ENCODE peak calls at places on chromosomes 11 and 22, in ten cellular contexts. R, U, N, F, V, W, S, T, Y and B are unnamed samples.

GRCh38 chr11:85961930-85962363 is 106.8 kb downstream of the CCDC83 start:
- DNase-seq in R (no peak), U (no peak), N (peak), F (no peak), V (no peak), W (no peak), S (no peak), T (no peak), Y (no peak), B (no peak)

GRCh38 chr11:119585038-119585666 is 143.8 kb downstream of the NECTIN1 start:
- DNase-seq in R (no peak), U (no peak), N (no peak), F (no peak), V (no peak), W (peak), S (no peak), T (no peak), Y (no peak), B (peak)

GRCh38 chr11:17542249-17542648 is 2.0 kb downstream of the USH1C start:
- DNase-seq in R (no peak), U (no peak), N (no peak), F (no peak), V (peak), W (no peak), S (no peak), T (no peak), Y (no peak), B (no peak)

GRCh38 chr11:134821422-134821821 is 409.4 kb upstream of the B3GAT1 start:
- DNase-seq in R (no peak), U (no peak), N (no peak), F (peak), V (no peak), W (no peak), S (no peak), T (no peak), Y (no peak), B (no peak)

GRCh38 chr11:9071694-9072093 is 19.7 kb downstream of the SCUBE2 start:
- DNase-seq in R (no peak), U (no peak), N (no peak), F (no peak), V (no peak), W (no peak), S (no peak), T (no peak), Y (no peak), B (no peak)

GRCh38 chr11:76208829-76209670 is 2.7 kb upstream of the WNT11 start:
- DNase-seq in R (peak), U (peak), N (peak), F (peak), V (peak), W (peak), S (no peak), T (no peak), Y (no peak), B (peak)

GRCh38 chr11:122192634-122193245 is 76.7 kb upstream of the BLID start:
- DNase-seq in R (no peak), U (peak), N (no peak), F (no peak), V (no peak), W (no peak), S (no peak), T (no peak), Y (no peak), B (no peak)

GRCh38 chr11:78659326-78660319 is 85.0 kb upstream of the NARS2 start:
- DNase-seq in R (no peak), U (no peak), N (no peak), F (no peak), V (no peak), W (no peak), S (no peak), T (no peak), Y (no peak), B (no peak)

GRCh38 chr11:119584193-119585037 is 144.6 kb downstream of the NECTIN1 start:
- DNase-seq in R (no peak), U (peak), N (peak), F (no peak), V (no peak), W (peak), S (peak), T (peak), Y (peak), B (peak)

GRCh38 chr22:36930041-36930935 is 16.9 kb downstream of the CSF2RB start:
- DNase-seq in R (no peak), U (peak), N (no peak), F (no peak), V (no peak), W (no peak), S (no peak), T (no peak), Y (no peak), B (no peak)

GRCh38 chr22:23286296-23286695 is 106.0 kb downstream of the BCR start:
- DNase-seq in R (no peak), U (no peak), N (no peak), F (no peak), V (no peak), W (no peak), S (no peak), T (no peak), Y (no peak), B (no peak)

GRCh38 chr11:61347916-61348461 is 13.7 kb downstream of the CYB561A3 start:
- DNase-seq in R (peak), U (no peak), N (peak), F (no peak), V (no peak), W (peak), S (no peak), T (no peak), Y (no peak), B (no peak)

GRCh38 chr11:64874308-64874707 is 4.1 kb downstream of the EHD1 start:
- DNase-seq in R (no peak), U (peak), N (no peak), F (no peak), V (no peak), W (no peak), S (no peak), T (no peak), Y (no peak), B (no peak)

GRCh38 chr22:42747701-42748513 is 27.2 kb upstream of the A4GALT start:
- DNase-seq in R (no peak), U (peak), N (peak), F (no peak), V (peak), W (no peak), S (no peak), T (no peak), Y (no peak), B (no peak)

GRCh38 chr11:62108017-62108750 is 15.6 kb upstream of the INCENP start:
- DNase-seq in R (peak), U (peak), N (peak), F (no peak), V (peak), W (peak), S (no peak), T (no peak), Y (peak), B (peak)

GRCh38 chr11:79906189-79906588 is 465.4 kb upstream of the TENM4 start:
- DNase-seq in R (no peak), U (no peak), N (no peak), F (no peak), V (no peak), W (no peak), S (no peak), T (no peak), Y (no peak), B (no peak)

GRCh38 chr11:91305402-91305801 is 919.2 kb upstream of the FAT3 start:
- DNase-seq in R (no peak), U (no peak), N (no peak), F (no peak), V (no peak), W (no peak), S (no peak), T (no peak), Y (no peak), B (no peak)

GRCh38 chr22:29000225-29000556 is 61.4 kb downstream of the C22orf31 start:
- DNase-seq in R (no peak), U (no peak), N (no peak), F (no peak), V (no peak), W (no peak), S (no peak), T (no peak), Y (no peak), B (no peak)

GRCh38 chr22:39325392-39325932 is 6.0 kb upstream of the RPL3 start:
- DNase-seq in R (no peak), U (no peak), N (no peak), F (no peak), V (no peak), W (no peak), S (no peak), T (no peak), Y (no peak), B (no peak)

GRCh38 chr11:74397531-74398243 is 546 bp downstream of the PGM2L1 start:
- DNase-seq in R (no peak), U (peak), N (peak), F (peak), V (peak), W (peak), S (peak), T (no peak), Y (no peak), B (no peak)

GRCh38 chr11:122267602-122268001 is 151.6 kb upstream of the BLID start:
- DNase-seq in R (no peak), U (no peak), N (peak), F (no peak), V (no peak), W (peak), S (no peak), T (peak), Y (peak), B (no peak)

GRCh38 chr11:65713212-65713969 is 1.3 kb downstream of the KAT5 start:
- DNase-seq in R (no peak), U (no peak), N (no peak), F (no peak), V (no peak), W (no peak), S (no peak), T (no peak), Y (no peak), B (no peak)

GRCh38 chr11:114346709-114347141 is 50.5 kb downstream of the NNMT start:
- DNase-seq in R (no peak), U (no peak), N (peak), F (no peak), V (no peak), W (peak), S (no peak), T (no peak), Y (no peak), B (no peak)

GRCh38 chr11:56841210-56841810 is 92.8 kb upstream of the OR9G4 start:
- DNase-seq in R (peak), U (peak), N (peak), F (peak), V (peak), W (peak), S (no peak), T (peak), Y (peak), B (peak)

GRCh38 chr22:28435271-28435825 is 244.3 kb downstream of the TTC28 start:
- DNase-seq in R (no peak), U (no peak), N (no peak), F (peak), V (no peak), W (no peak), S (no peak), T (no peak), Y (no peak), B (no peak)

GRCh38 chr22:24443668-24444067 is 16.3 kb downstream of the ADORA2A start:
- DNase-seq in R (no peak), U (no peak), N (no peak), F (no peak), V (no peak), W (no peak), S (no peak), T (no peak), Y (no peak), B (no peak)

GRCh38 chr11:63641727-63642126 is 27.5 kb upstream of the PLAAT3 start:
- DNase-seq in R (no peak), U (no peak), N (peak), F (no peak), V (no peak), W (no peak), S (no peak), T (no peak), Y (peak), B (no peak)

DNA sequence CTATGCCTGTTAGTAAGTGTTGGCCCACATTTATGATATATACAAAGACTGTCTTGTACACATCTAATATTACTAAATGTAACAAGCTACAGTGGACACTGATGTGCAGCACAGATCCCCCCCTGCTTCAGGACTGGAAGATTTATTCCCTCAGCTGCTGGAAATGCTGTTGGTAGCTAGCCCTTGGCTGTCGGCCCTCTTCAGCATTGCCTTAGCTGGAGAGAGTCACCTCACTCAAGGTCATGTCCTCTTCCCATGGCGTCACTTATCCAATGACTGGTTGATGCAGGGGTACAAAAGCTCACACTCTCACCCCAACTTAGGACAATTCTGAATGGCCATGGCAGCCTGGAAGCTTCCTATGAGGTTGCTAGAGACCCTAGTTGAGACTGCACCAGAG is 312.7 kb downstream of the SOX6 start:
- DNase-seq in R (no peak), U (no peak), N (no peak), F (no peak), V (no peak), W (no peak), S (no peak), T (no peak), Y (no peak), B (no peak)
- TF ChIP-seq CTCF in R (no peak), U (no peak), N (no peak), F (no peak), V (no peak), W (no peak), S (no peak), T (no peak), Y (no peak), B (no peak)

GRCh38 chr11:126186708-126187481 is 24.6 kb downstream of the RPUSD4 start:
- DNase-seq in R (no peak), U (no peak), N (no peak), F (no peak), V (peak), W (no peak), S (no peak), T (no peak), Y (no peak), B (no peak)
- TF ChIP-seq CTCF in R (no peak), U (no peak), N (peak), F (no peak), V (peak), W (peak), S (no peak), T (peak), Y (peak), B (peak)

GRCh38 chr22:50244420-50245213 is at the start of gene TUBGCP6:
- DNase-seq in R (peak), U (peak), N (peak), F (peak), V (peak), W (peak), S (peak), T (peak), Y (peak), B (peak)

GRCh38 chr22:50248192-50249084 is 2.6 kb downstream of the HDAC10 start:
- DNase-seq in R (no peak), U (no peak), N (no peak), F (no peak), V (no peak), W (no peak), S (no peak), T (no peak), Y (no peak), B (no peak)

GRCh38 chr22:50247748-50248147 is 2.9 kb upstream of the TUBGCP6 start:
- DNase-seq in R (no peak), U (peak), N (peak), F (no peak), V (no peak), W (no peak), S (no peak), T (no peak), Y (no peak), B (no peak)

GRCh38 chr22:50245214-50246072 is 620 bp upstream of the TUBGCP6 start:
- DNase-seq in R (no peak), U (no peak), N (no peak), F (no peak), V (no peak), W (no peak), S (no peak), T (no peak), Y (no peak), B (no peak)

GRCh38 chr22:50246242-50247175 is 1.7 kb upstream of the TUBGCP6 start:
- DNase-seq in R (no peak), U (no peak), N (no peak), F (no peak), V (peak), W (no peak), S (no peak), T (no peak), Y (no peak), B (no peak)
- TF ChIP-seq CTCF in R (no peak), U (no peak), N (no peak), F (no peak), V (no peak), W (no peak), S (peak), T (no peak), Y (no peak), B (peak)

GRCh38 chr22:20016734-20017621 is at the start of gene ARVCF:
- DNase-seq in R (peak), U (peak), N (peak), F (peak), V (peak), W (peak), S (peak), T (peak), Y (peak), B (peak)
- TF ChIP-seq CTCF in R (no peak), U (no peak), N (peak), F (peak), V (no peak), W (no peak), S (peak), T (no peak), Y (no peak), B (peak)

GRCh38 chr11:39367526-39367925 is 2091.9 kb downstream of the LRRC4C start:
- DNase-seq in R (no peak), U (no peak), N (no peak), F (no peak), V (no peak), W (peak), S (no peak), T (no peak), Y (no peak), B (no peak)

GRCh38 chr11:39365809-39366436 is 2093.5 kb downstream of the LRRC4C start:
- DNase-seq in R (no peak), U (no peak), N (no peak), F (no peak), V (no peak), W (peak), S (no peak), T (no peak), Y (peak), B (no peak)

DNA sequence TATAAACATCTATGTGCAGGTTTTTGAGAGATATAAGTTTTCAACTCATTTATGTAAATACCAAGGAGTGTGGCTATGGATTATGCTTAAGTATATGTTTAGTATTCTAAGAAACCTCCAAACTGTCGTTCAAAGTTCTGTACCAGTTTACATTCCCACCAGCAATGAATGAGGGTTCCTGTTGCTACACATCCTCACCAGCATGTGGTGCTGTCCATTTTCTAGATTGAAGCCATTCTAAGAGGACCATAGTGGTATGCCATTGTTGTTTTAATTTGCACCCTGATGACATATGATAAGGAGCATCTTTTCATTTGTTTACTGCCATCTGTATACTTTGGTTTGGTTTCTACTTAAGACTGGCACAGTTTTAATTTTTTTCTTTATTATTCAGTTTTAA is 2097.9 kb downstream of the LRRC4C start:
- DNase-seq in R (no peak), U (no peak), N (no peak), F (no peak), V (no peak), W (no peak), S (no peak), T (no peak), Y (no peak), B (no peak)
- TF ChIP-seq CTCF in R (no peak), U (no peak), N (no peak), F (no peak), V (no peak), W (no peak), S (no peak), T (no peak), Y (no peak), B (no peak)

DNA sequence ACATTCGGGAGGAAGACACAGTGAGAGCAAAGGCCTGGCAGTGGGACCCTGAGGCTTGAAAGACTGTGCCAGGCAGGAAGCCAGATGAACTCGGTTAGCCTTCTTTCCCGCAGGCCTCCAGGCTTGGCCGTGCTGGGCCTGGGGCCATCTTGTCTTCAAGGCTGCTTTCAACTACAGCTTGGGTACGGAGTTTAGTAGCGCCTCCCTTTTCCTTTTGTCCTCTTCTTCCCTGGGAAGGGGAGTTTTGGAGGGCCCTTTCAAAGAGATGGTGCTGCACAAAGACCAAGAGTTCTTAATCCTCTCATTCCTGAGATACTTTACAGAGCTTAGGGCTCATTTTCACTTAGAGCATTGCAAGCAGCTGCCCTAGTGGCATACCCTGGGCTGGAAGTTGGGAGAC is 87.5 kb downstream of the TP53I11 start:
- DNase-seq in R (no peak), U (no peak), N (no peak), F (no peak), V (no peak), W (no peak), S (no peak), T (no peak), Y (no peak), B (no peak)
- TF ChIP-seq CTCF in R (no peak), U (no peak), N (no peak), F (no peak), V (no peak), W (no peak), S (no peak), T (no peak), Y (no peak), B (no peak)

GRCh38 chr11:2376751-2377451 is at the start of gene CD81:
- DNase-seq in R (peak), U (peak), N (peak), F (no peak), V (no peak), W (peak), S (peak), T (no peak), Y (no peak), B (peak)

GRCh38 chr11:2377511-2378443 is 667 bp downstream of the CD81 start:
- DNase-seq in R (peak), U (peak), N (peak), F (no peak), V (no peak), W (peak), S (peak), T (no peak), Y (no peak), B (no peak)

GRCh38 chr11:2374456-2375201 is 2.5 kb upstream of the CD81 start:
- DNase-seq in R (no peak), U (no peak), N (no peak), F (no peak), V (no peak), W (no peak), S (no peak), T (no peak), Y (no peak), B (no peak)

GRCh38 chr11:2375341-2375853 is 1.7 kb upstream of the CD81 start:
- DNase-seq in R (no peak), U (no peak), N (no peak), F (no peak), V (peak), W (no peak), S (no peak), T (no peak), Y (no peak), B (no peak)

DNA sequence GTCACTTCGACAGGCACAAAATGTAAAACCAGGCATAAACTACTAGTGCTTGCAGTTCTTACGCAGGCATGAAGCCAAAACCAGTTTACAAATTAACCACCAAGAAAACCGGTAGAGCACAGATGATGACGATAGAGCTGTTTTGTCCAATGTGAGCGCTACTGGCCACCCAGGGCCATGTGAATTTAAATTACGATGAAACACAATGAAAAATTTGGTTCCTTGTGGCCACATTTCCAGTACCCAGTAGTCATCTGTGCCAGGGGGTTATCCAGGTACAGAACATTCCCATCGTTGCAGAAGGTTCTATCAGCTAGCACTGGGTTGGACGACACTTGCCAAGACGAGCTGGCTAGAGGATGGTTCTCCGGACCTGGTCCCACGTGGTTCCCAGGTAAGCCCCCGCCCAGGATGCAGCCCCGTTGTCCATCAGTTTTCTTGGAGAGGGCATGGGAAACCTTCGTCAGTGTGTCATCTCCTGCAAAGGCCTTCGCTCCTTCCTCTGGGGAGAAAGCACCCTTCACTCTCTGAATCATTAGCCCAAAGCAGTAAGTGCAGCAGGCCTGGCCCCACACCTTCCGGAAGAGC is 1.1 kb upstream of the CD81 start:
- DNase-seq in R (peak), U (no peak), N (no peak), F (no peak), V (no peak), W (no peak), S (no peak), T (no peak), Y (no peak), B (no peak)
- TF ChIP-seq CTCF in R (no peak), U (no peak), N (no peak), F (no peak), V (no peak), W (no peak), S (no peak), T (no peak), Y (no peak), B (no peak)